ENCODE peak calls at places on chromosomes 2 and 18, in six cellular contexts. Y, X, U, H, V and E are unnamed samples.

GRCh38 chr2:96514521-96514920 is 9.4 kb upstream of the NEURL3 start:
- DNase-seq in Y (no peak), X (no peak), U (peak; percentile 35), H (no peak), V (no peak), E (no peak)

GRCh38 chr18:11040823-11041712 is 108.3 kb downstream of the PIEZO2 start:
- DNase-seq in Y (peak; percentile 69), X (peak; percentile 20), U (no peak), H (peak; percentile 25), V (no peak), E (peak; percentile 45)

GRCh38 chr2:191983186-191983585 is 136.3 kb upstream of the CAVIN2 start:
- DNase-seq in Y (no peak), X (no peak), U (no peak), H (no peak), V (no peak), E (no peak)

GRCh38 chr2:8197101-8197500 is 484.8 kb upstream of the ID2 start:
- DNase-seq in Y (peak; percentile 86), X (no peak), U (no peak), H (no peak), V (no peak), E (no peak)

GRCh38 chr2:69119104-69119503 is 106.1 kb downstream of the ANTXR1 start:
- DNase-seq in Y (no peak), X (no peak), U (no peak), H (no peak), V (no peak), E (no peak)

GRCh38 chr18:77679869-77680268 is 430.2 kb downstream of the GALR1 start:
- DNase-seq in Y (no peak), X (no peak), U (no peak), H (no peak), V (no peak), E (no peak)

GRCh38 chr18:55998071-55998522 is 410.1 kb upstream of the TCF4 start:
- DNase-seq in Y (peak; percentile 56), X (no peak), U (no peak), H (peak; percentile 15), V (no peak), E (no peak)

GRCh38 chr2:170905864-170906263 is 23.2 kb upstream of the GORASP2 start:
- DNase-seq in Y (no peak), X (no peak), U (no peak), H (no peak), V (no peak), E (no peak)

GRCh38 chr2:172937884-172938712 is 137.5 kb upstream of the MAP3K20 start:
- DNase-seq in Y (no peak), X (no peak), U (no peak), H (no peak), V (no peak), E (no peak)

GRCh38 chr18:9113468-9114149 is 11.1 kb downstream of the NDUFV2 start:
- DNase-seq in Y (no peak), X (no peak), U (peak; percentile 55), H (no peak), V (no peak), E (no peak)

GRCh38 chr2:145538661-145539319 is 1018.9 kb upstream of the ZEB2 start:
- DNase-seq in Y (no peak), X (no peak), U (no peak), H (no peak), V (no peak), E (no peak)

GRCh38 chr2:128301501-128301966 is 17.1 kb downstream of the HS6ST1 start:
- DNase-seq in Y (peak; percentile 99), X (no peak), U (no peak), H (no peak), V (no peak), E (no peak)

GRCh38 chr2:85785027-85785822 is 31.4 kb downstream of the ATOH8 start:
- DNase-seq in Y (peak; percentile 23), X (no peak), U (no peak), H (no peak), V (peak; percentile 71), E (no peak)

GRCh38 chr2:61141151-61141550 is 20.8 kb upstream of the C2orf74 start:
- DNase-seq in Y (no peak), X (no peak), U (no peak), H (no peak), V (no peak), E (peak; percentile 34)

GRCh38 chr18:37540424-37541121 is 25.0 kb downstream of the CELF4 start:
- DNase-seq in Y (no peak), X (no peak), U (no peak), H (no peak), V (no peak), E (no peak)

GRCh38 chr18:31099490-31100230 is 2.6 kb downstream of the DSC2 start:
- DNase-seq in Y (no peak), X (no peak), U (peak; percentile 46), H (no peak), V (no peak), E (no peak)

GRCh38 chr2:169838743-169839489 is 11.7 kb downstream of the UBR3 start:
- DNase-seq in Y (no peak), X (no peak), U (no peak), H (no peak), V (no peak), E (no peak)

GRCh38 chr2:236572482-236572881 is 2.9 kb downstream of the ACKR3 start:
- DNase-seq in Y (no peak), X (no peak), U (no peak), H (no peak), V (peak; percentile 56), E (no peak)

GRCh38 chr2:69743847-69744264 is 1.9 kb downstream of the ANXA4 start:
- DNase-seq in Y (no peak), X (no peak), U (no peak), H (no peak), V (no peak), E (no peak)

GRCh38 chr2:112774536-112775285 is 9.6 kb downstream of the IL1A start:
- DNase-seq in Y (no peak), X (no peak), U (no peak), H (no peak), V (no peak), E (no peak)

GRCh38 chr2:163455815-163456214 is 280.0 kb downstream of the FIGN start:
- DNase-seq in Y (no peak), X (no peak), U (no peak), H (no peak), V (no peak), E (no peak)

GRCh38 chr2:118508282-118508681 is 339.2 kb downstream of the EN1 start:
- DNase-seq in Y (no peak), X (no peak), U (no peak), H (no peak), V (no peak), E (no peak)

GRCh38 chr2:26609839-26610277 is 31.3 kb downstream of the CIB4 start:
- DNase-seq in Y (no peak), X (no peak), U (peak; percentile 49), H (no peak), V (no peak), E (no peak)

GRCh38 chr2:73939419-73939818 is 12.7 kb downstream of the DGUOK start:
- DNase-seq in Y (peak; percentile 50), X (no peak), U (no peak), H (peak; percentile 33), V (no peak), E (no peak)

GRCh38 chr2:13611939-13612338 is 895.2 kb downstream of the TRIB2 start:
- DNase-seq in Y (no peak), X (no peak), U (no peak), H (no peak), V (no peak), E (no peak)

GRCh38 chr2:73307720-73308119 is 14.4 kb upstream of the EGR4 start:
- DNase-seq in Y (no peak), X (no peak), U (no peak), H (no peak), V (no peak), E (no peak)

GRCh38 chr18:59087391-59087790 is 52.3 kb upstream of the SEC11C start:
- DNase-seq in Y (peak; percentile 7), X (no peak), U (no peak), H (no peak), V (no peak), E (no peak)

DNA sequence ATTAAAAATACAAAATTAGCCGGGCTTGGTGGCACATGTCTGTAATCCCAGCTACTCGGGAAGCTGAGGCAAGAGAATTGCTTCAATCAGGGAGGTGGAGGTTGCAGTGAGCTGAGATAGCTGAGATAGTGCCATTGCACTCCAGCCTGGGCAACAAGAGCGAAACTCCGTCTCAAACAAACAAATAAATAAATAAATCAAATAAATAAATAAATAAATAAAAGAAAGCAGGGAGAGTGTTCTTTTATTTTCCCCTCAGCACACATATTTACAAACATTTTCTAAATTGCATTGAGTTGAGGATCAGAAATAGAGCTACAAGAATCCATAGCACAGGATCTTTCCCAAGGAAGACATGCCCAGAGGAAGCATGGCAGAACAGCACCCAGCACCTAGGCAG is 71.9 kb downstream of the RIT2 start:
- DNase-seq in Y (no peak), X (no peak), U (no peak), H (no peak), V (no peak), E (no peak)
- H3K4me3 ChIP-seq in Y (no peak overlapping the region), X (no peak overlapping the region), U (no peak overlapping the region), H (no peak overlapping the region), V (no peak overlapping the region), E (no peak overlapping the region)

DNA sequence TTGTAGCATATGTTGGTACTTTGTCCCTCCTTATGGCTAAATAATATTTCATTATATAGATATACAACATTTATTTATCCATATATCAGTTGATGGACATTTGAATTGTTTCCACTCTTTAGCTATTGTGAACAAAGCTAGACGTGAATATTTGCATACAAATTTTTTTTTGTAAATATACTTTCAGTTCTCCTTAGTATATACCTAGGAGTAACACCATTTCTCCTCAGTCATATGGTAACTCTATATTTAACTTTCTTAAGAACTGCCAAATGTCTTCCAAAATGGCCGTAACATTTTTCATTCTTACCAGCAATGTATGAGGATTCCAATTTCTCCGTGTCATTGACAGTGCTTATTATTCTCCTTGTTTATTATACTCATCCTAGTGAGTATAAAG is 74.5 kb downstream of the TMEM185B start:
- DNase-seq in Y (no peak), X (no peak), U (no peak), H (no peak), V (no peak), E (no peak)
- H3K9me3 ChIP-seq in Y (peaks cover 5% of the 10 kb centered on the region), X (no peaks in the 10 kb centered on the region), U (peaks cover 12% of the 10 kb centered on the region), H (no peaks in the 10 kb centered on the region), V (peaks cover 9% of the 10 kb centered on the region), E (peaks cover 2% of the 10 kb centered on the region)

GRCh38 chr2:240098349-240098748 is 37.8 kb downstream of the COPS9 start:
- DNase-seq in Y (no peak), X (no peak), U (no peak), H (no peak), V (no peak), E (no peak)

GRCh38 chr2:240095556-240096523 is 40.3 kb downstream of the COPS9 start:
- DNase-seq in Y (no peak), X (no peak), U (no peak), H (no peak), V (no peak), E (no peak)
- H3K27me3 ChIP-seq in Y (peaks cover 22% of the 10 kb centered on the region), X (peaks cover 7% of the 10 kb centered on the region), U (peaks cover 16% of the 10 kb centered on the region), H (no peaks in the 10 kb centered on the region), V (peaks cover 12% of the 10 kb centered on the region), E (peaks cover 36% of the 10 kb centered on the region)

DNA sequence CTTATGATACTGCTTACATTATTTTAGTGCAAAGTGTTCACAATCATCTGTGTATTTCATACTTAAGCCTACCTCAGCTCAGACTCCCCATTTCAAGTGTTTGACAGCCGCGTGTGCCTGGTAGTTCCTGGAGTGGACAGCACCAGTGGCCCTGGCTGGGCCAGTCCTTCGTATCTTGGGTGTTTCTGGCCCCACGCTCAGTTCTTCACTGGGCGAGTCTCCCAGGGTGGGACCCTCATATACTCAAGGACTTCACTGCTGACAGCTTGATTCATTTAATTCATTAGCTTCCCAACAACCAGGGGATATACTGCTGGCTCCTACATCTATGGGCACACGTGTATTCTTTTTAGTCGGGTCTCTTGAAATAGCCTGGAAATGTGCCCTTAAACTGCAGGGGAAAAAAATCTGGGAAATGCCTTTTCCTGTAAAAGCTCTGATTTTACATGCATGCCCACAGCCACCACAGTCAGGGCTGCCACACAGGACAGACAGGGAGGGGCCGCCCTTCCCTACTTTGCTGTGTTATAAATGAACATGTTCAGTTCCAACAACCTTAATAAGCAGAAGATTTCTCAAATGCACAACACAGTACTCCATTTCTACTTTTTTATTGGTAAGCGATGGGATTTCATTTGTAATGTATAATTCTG is 205.4 kb upstream of the REV1 start:
- DNase-seq in Y (no peak), X (no peak), U (no peak), H (no peak), V (no peak), E (no peak)
- H3K4me3 ChIP-seq in Y (no peak overlapping the region), X (no peak overlapping the region), U (no peak overlapping the region), H (no peak overlapping the region), V (no peak overlapping the region), E (no peak overlapping the region)